ENCODE peak calls at places on chromosome 9, in four cellular contexts. One of them, this sample, is unnamed.

GRCh38 chr9:134807726-134808125 is 72.9 kb upstream of the FCN2 start:
- DNase-seq in fibroblast of lung: peak
- DNase-seq in PC-3: no peak
- DNase-seq in astrocyte: peak
- DNase-seq in this sample: no peak

GRCh38 chr9:82132024-82132423 is 143.5 kb downstream of the SPATA31D1 start:
- DNase-seq in PC-3: no peak
- DNase-seq in fibroblast of lung: peak
- DNase-seq in astrocyte: no peak
- DNase-seq in this sample: no peak

GRCh38 chr9:127444921-127445850 is 6.0 kb downstream of the RPL12 start:
- DNase-seq in astrocyte: peak
- DNase-seq in fibroblast of lung: peak
- DNase-seq in PC-3: peak
- DNase-seq in this sample: no peak

GRCh38 chr9:79611091-79611614 is 39.4 kb downstream of the TLE4 start:
- DNase-seq in astrocyte: peak
- DNase-seq in fibroblast of lung: peak
- DNase-seq in PC-3: peak
- DNase-seq in this sample: peak

GRCh38 chr9:134459164-134459563 is 132.9 kb downstream of the RXRA start:
- DNase-seq in fibroblast of lung: no peak
- DNase-seq in astrocyte: no peak
- DNase-seq in PC-3: no peak
- DNase-seq in this sample: no peak

GRCh38 chr9:132114102-132114707 is 34.5 kb upstream of the MED27 start:
- DNase-seq in astrocyte: peak
- DNase-seq in fibroblast of lung: peak
- DNase-seq in PC-3: peak
- DNase-seq in this sample: peak

GRCh38 chr9:112570731-112571167 is 84.1 kb downstream of the KIAA1958 start:
- DNase-seq in astrocyte: no peak
- DNase-seq in fibroblast of lung: no peak
- DNase-seq in PC-3: no peak
- DNase-seq in this sample: peak

GRCh38 chr9:94164756-94165549 is 80.7 kb downstream of the PTPDC1 start:
- DNase-seq in PC-3: no peak
- DNase-seq in fibroblast of lung: no peak
- DNase-seq in astrocyte: no peak
- DNase-seq in this sample: no peak

GRCh38 chr9:91891915-91892314 is 58.1 kb downstream of the ROR2 start:
- DNase-seq in fibroblast of lung: no peak
- DNase-seq in PC-3: no peak
- DNase-seq in astrocyte: no peak
- DNase-seq in this sample: no peak

GRCh38 chr9:97038909-97039781 is at the start of gene CTSV:
- DNase-seq in fibroblast of lung: peak
- DNase-seq in astrocyte: peak
- DNase-seq in PC-3: peak
- DNase-seq in this sample: peak

GRCh38 chr9:135443811-135444470 is 35.6 kb upstream of the PPP1R26 start:
- DNase-seq in astrocyte: no peak
- DNase-seq in fibroblast of lung: no peak
- DNase-seq in PC-3: no peak
- DNase-seq in this sample: no peak

GRCh38 chr9:2599896-2600295 is 21.7 kb upstream of the VLDLR start:
- DNase-seq in astrocyte: peak
- DNase-seq in fibroblast of lung: peak
- DNase-seq in PC-3: no peak
- DNase-seq in this sample: no peak

GRCh38 chr9:69919461-69920061 is 98.9 kb downstream of the CFAP95 start:
- DNase-seq in fibroblast of lung: peak
- DNase-seq in astrocyte: peak
- DNase-seq in PC-3: peak
- DNase-seq in this sample: peak

GRCh38 chr9:79642671-79643070 is 70.9 kb downstream of the TLE4 start:
- DNase-seq in PC-3: no peak
- DNase-seq in fibroblast of lung: peak
- DNase-seq in astrocyte: peak
- DNase-seq in this sample: no peak

GRCh38 chr9:124082622-124083021 is 71.1 kb downstream of the LHX2 start:
- DNase-seq in astrocyte: no peak
- DNase-seq in PC-3: no peak
- DNase-seq in fibroblast of lung: no peak
- DNase-seq in this sample: no peak

GRCh38 chr9:107833295-107833694 is 343.7 kb upstream of the KLF4 start:
- DNase-seq in PC-3: no peak
- DNase-seq in fibroblast of lung: no peak
- DNase-seq in astrocyte: no peak
- DNase-seq in this sample: no peak

GRCh38 chr9:96859461-96860198 is 5.3 kb upstream of the ZNF782 start:
- DNase-seq in PC-3: peak
- DNase-seq in fibroblast of lung: peak
- DNase-seq in astrocyte: peak
- DNase-seq in this sample: peak

GRCh38 chr9:91948423-91949292 is 1.4 kb downstream of the ROR2 start:
- DNase-seq in fibroblast of lung: peak
- DNase-seq in PC-3: no peak
- DNase-seq in astrocyte: peak
- DNase-seq in this sample: peak

GRCh38 chr9:77011973-77012817 is 7.3 kb upstream of the FOXB2 start:
- DNase-seq in PC-3: peak
- DNase-seq in astrocyte: no peak
- DNase-seq in fibroblast of lung: no peak
- DNase-seq in this sample: peak
- TF ChIP-seq EZH2 in PC-3: no peak
- TF ChIP-seq EZH2 in astrocyte: peak
- TF ChIP-seq EZH2 in fibroblast of lung: peak
- TF ChIP-seq EZH2 in this sample: peak

GRCh38 chr9:38424918-38425317 is 664 bp upstream of the IGFBPL1 start:
- DNase-seq in PC-3: no peak
- DNase-seq in fibroblast of lung: no peak
- DNase-seq in astrocyte: no peak
- DNase-seq in this sample: no peak
- TF ChIP-seq EZH2 in PC-3: no peak
- TF ChIP-seq EZH2 in fibroblast of lung: peak
- TF ChIP-seq EZH2 in astrocyte: no peak
- TF ChIP-seq EZH2 in this sample: no peak

DNA sequence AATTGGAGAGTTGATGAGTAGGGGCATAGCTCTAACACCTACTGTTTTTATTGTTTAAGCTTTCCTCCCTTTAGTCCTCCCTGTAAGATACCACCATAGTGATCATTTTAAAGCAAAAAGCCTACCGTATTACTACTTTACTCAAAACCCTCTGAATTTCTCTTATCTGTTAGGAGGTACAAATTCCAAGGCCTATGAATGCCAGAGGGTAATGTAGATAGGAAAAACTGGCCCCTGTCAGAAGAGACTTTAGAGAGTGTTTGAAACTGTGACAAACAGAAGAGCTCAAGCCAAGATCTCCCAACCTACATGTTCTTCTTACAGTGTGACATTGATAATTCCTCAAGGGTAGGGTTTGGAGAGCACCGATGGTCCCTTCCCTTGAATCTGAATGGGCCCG is 7.2 kb upstream of the SLC44A1 start:
- DNase-seq in astrocyte: no peak
- DNase-seq in PC-3: no peak
- DNase-seq in fibroblast of lung: no peak
- DNase-seq in this sample: no peak
- TF ChIP-seq EZH2 in astrocyte: no peak
- TF ChIP-seq EZH2 in PC-3: no peak
- TF ChIP-seq EZH2 in fibroblast of lung: no peak
- TF ChIP-seq EZH2 in this sample: no peak

GRCh38 chr9:122215663-122216062 is 13.1 kb downstream of the LHX6 start:
- DNase-seq in fibroblast of lung: no peak
- DNase-seq in astrocyte: no peak
- DNase-seq in PC-3: no peak
- DNase-seq in this sample: no peak

GRCh38 chr9:122212473-122213004 is 16.2 kb downstream of the LHX6 start:
- DNase-seq in fibroblast of lung: no peak
- DNase-seq in PC-3: no peak
- DNase-seq in astrocyte: no peak
- DNase-seq in this sample: no peak

GRCh38 chr9:122214507-122214906 is 14.2 kb downstream of the LHX6 start:
- DNase-seq in astrocyte: no peak
- DNase-seq in PC-3: no peak
- DNase-seq in fibroblast of lung: no peak
- DNase-seq in this sample: no peak

GRCh38 chr9:122213589-122214413 is 15.0 kb downstream of the LHX6 start:
- DNase-seq in PC-3: peak
- DNase-seq in astrocyte: no peak
- DNase-seq in fibroblast of lung: no peak
- DNase-seq in this sample: peak

DNA sequence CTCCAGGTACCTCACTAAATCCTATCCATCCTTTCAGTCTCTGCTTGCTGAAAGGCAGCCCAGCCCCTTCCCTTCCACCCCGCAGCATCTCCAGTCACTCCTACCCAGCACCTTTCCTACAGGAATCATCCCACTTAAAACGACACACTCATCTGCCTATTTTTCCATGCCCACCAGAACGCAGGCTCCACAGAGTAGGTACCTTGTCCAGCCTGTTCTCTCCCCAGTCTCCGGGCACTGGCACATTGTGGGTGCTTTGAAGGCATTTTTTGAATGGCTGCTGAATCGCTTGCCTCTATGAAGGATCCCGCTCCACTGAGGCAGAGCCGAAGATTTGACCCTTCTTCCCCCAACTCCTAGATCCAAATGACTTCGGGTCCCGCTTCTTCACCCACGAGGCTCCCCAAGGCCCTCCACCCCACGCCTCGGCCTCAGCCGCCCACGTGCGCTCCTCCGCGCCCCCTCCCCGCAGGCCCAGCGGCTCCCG is 15.6 kb downstream of the LHX6 start:
- DNase-seq in PC-3: no peak
- DNase-seq in fibroblast of lung: no peak
- DNase-seq in astrocyte: no peak
- DNase-seq in this sample: no peak
- TF ChIP-seq EZH2 in PC-3: no peak
- TF ChIP-seq EZH2 in fibroblast of lung: peak
- TF ChIP-seq EZH2 in astrocyte: no peak
- TF ChIP-seq EZH2 in this sample: peak

DNA sequence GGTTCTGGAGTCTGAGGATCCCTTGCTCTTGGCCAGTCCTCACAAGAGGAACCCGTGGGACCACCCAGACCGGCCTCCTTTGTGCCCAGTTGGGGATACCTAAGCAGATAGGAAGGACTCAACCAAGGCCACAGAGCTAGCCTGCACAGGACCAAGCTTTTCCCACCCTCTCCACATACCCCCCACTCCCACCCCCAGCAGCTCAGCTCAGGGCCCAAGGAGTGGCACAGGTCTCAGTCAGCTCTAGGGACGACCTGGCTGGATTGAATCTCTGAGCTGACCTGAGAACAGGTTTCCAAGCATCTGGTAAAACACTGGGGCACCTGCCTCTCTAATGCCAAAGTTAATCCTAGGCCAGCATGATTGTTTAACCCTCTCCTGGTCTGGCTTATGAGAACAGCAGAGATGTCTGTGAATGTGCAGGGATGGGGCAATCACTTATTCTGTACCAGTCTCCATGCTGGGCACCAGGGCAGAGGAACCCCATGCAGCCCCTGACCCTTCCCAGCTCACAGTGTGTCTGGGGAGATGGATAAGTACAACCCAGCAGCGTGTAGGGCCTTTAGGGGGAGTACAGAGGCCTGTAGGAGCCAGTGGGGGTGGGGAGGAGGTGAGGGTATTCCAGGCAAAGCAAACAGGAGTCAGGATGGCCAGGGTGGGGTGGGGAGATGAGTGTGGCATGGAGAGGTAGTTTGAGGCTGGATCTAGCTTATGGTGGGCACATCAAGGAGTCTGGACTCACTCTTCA is 605 bp upstream of the KIF12 start:
- DNase-seq in PC-3: no peak
- DNase-seq in fibroblast of lung: no peak
- DNase-seq in astrocyte: no peak
- DNase-seq in this sample: no peak
- TF ChIP-seq EZH2 in PC-3: no peak
- TF ChIP-seq EZH2 in fibroblast of lung: no peak
- TF ChIP-seq EZH2 in astrocyte: no peak
- TF ChIP-seq EZH2 in this sample: no peak

GRCh38 chr9:121500165-121500478 is 478 bp upstream of the GGTA1 start:
- DNase-seq in astrocyte: no peak
- DNase-seq in PC-3: no peak
- DNase-seq in fibroblast of lung: no peak
- DNase-seq in this sample: no peak

GRCh38 chr9:121498150-121498486 is 1.5 kb downstream of the GGTA1 start:
- DNase-seq in astrocyte: peak
- DNase-seq in fibroblast of lung: peak
- DNase-seq in PC-3: peak
- DNase-seq in this sample: peak

GRCh38 chr9:121498487-121499176 is 1.0 kb downstream of the GGTA1 start:
- DNase-seq in PC-3: peak
- DNase-seq in fibroblast of lung: peak
- DNase-seq in astrocyte: no peak
- DNase-seq in this sample: peak

GRCh38 chr9:121499177-121499426 is 542 bp downstream of the GGTA1 start:
- DNase-seq in astrocyte: no peak
- DNase-seq in PC-3: no peak
- DNase-seq in fibroblast of lung: no peak
- DNase-seq in this sample: no peak

GRCh38 chr9:121499427-121500164 is at the start of gene GGTA1:
- DNase-seq in fibroblast of lung: peak
- DNase-seq in PC-3: peak
- DNase-seq in astrocyte: peak
- DNase-seq in this sample: peak
- TF ChIP-seq EZH2 in fibroblast of lung: no peak
- TF ChIP-seq EZH2 in PC-3: no peak
- TF ChIP-seq EZH2 in astrocyte: peak
- TF ChIP-seq EZH2 in this sample: peak

GRCh38 chr9:116154334-116154975 is 864 bp downstream of the PAPPA start:
- DNase-seq in fibroblast of lung: no peak
- DNase-seq in astrocyte: no peak
- DNase-seq in PC-3: no peak
- DNase-seq in this sample: peak
- TF ChIP-seq EZH2 in fibroblast of lung: no peak
- TF ChIP-seq EZH2 in astrocyte: no peak
- TF ChIP-seq EZH2 in PC-3: no peak
- TF ChIP-seq EZH2 in this sample: no peak

GRCh38 chr9:969310-969692 is 7.2 kb upstream of the DMRT3 start:
- DNase-seq in astrocyte: no peak
- DNase-seq in fibroblast of lung: no peak
- DNase-seq in PC-3: no peak
- DNase-seq in this sample: peak
- TF ChIP-seq EZH2 in astrocyte: no peak
- TF ChIP-seq EZH2 in fibroblast of lung: no peak
- TF ChIP-seq EZH2 in PC-3: no peak
- TF ChIP-seq EZH2 in this sample: peak

DNA sequence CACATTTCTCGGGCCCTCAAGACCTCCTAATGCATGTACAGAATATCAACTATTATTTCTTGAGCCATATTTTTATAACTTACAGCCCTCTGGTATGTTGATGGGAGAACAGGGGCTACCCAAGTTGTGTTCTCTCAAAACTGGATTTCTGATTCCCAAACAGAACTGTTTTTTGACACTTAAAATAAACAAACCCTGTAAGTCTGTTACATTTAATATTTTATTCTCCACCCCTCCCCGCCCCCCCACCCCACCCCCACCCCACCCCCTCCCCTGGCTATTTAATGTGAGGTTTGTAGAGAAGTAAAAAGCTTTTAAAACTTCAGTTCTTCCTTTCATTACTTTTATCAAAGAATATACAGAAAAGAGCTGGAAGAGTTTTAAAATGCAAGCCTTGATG is 77.9 kb downstream of the FOXB2 start:
- DNase-seq in astrocyte: no peak
- DNase-seq in fibroblast of lung: no peak
- DNase-seq in PC-3: no peak
- DNase-seq in this sample: no peak
- TF ChIP-seq EZH2 in astrocyte: no peak
- TF ChIP-seq EZH2 in fibroblast of lung: no peak
- TF ChIP-seq EZH2 in PC-3: no peak
- TF ChIP-seq EZH2 in this sample: no peak

GRCh38 chr9:95349109-95350038 is 31.9 kb upstream of the FANCC start:
- DNase-seq in astrocyte: no peak
- DNase-seq in PC-3: no peak
- DNase-seq in fibroblast of lung: peak
- DNase-seq in this sample: peak
- TF ChIP-seq EZH2 in astrocyte: peak
- TF ChIP-seq EZH2 in PC-3: no peak
- TF ChIP-seq EZH2 in fibroblast of lung: no peak
- TF ChIP-seq EZH2 in this sample: no peak